ENCODE peak calls at places on chromosomes 5 and 9, in ten cellular contexts. I is H9; B is endothelial cell of umbilical vein; W is A673; V is T-helper 17 cell; M is stomach; D is heart left ventricle; S is body of pancreas; A is CD8-positive, alpha-beta T cell; Q is HAP-1. P is an unnamed sample. For H3K9me3, the result is how much of the 10 kb centered on the place peaks cover.

GRCh38 chr5:41524174-41524573 is 13.8 kb upstream of the PLCXD3 start:
- DNase-seq in W (peak), I (no peak), V (no peak), M (no peak), D (no peak), Q (no peak), S (no peak), A (no peak), B (no peak), P (no peak)

GRCh38 chr9:98064623-98065392 is 8.3 kb downstream of the NANS start:
- DNase-seq in B (no peak), I (no peak), W (no peak), A (no peak), D (no peak), M (no peak), V (no peak), S (no peak), Q (no peak), P (no peak)

GRCh38 chr5:79743846-79744605 is 54.4 kb downstream of the CMYA5 start:
- DNase-seq in W (no peak), I (no peak), B (no peak), D (peak), A (no peak), S (no peak), V (no peak), Q (peak), M (no peak), P (no peak)

GRCh38 chr5:169706758-169707450 is 69.8 kb downstream of the DOCK2 start:
- DNase-seq in B (peak), D (no peak), S (no peak), W (no peak), A (no peak), I (no peak), V (no peak), Q (no peak), M (no peak), P (no peak)

GRCh38 chr5:10760033-10760975 is 730 bp downstream of the DAP start:
- DNase-seq in Q (peak), I (no peak), A (no peak), M (peak), W (peak), V (no peak), S (peak), D (peak), B (peak), P (no peak)

GRCh38 chr9:33452828-33453271 is 5.5 kb upstream of the AQP3 start:
- DNase-seq in I (peak), B (peak), V (peak), S (peak), Q (peak), M (peak), A (peak), D (peak), W (peak), P (peak)

GRCh38 chr9:129109504-129109903 is 1.1 kb downstream of the CRAT start:
- DNase-seq in A (peak), W (peak), B (no peak), M (no peak), V (no peak), Q (no peak), I (peak), D (no peak), S (peak), P (no peak)

GRCh38 chr9:33686942-33687341 is 108.4 kb upstream of the PRSS3 start:
- DNase-seq in W (peak), D (no peak), S (no peak), I (no peak), B (no peak), M (no peak), A (no peak), V (no peak), Q (no peak), P (no peak)

GRCh38 chr9:137757613-137758029 is 120.0 kb upstream of the CACNA1B start:
- DNase-seq in Q (no peak), A (no peak), S (no peak), B (no peak), I (no peak), D (no peak), V (no peak), W (no peak), M (no peak), P (no peak)

GRCh38 chr5:137072376-137073174 is 426.6 kb downstream of the SPOCK1 start:
- DNase-seq in S (no peak), W (peak), I (no peak), V (no peak), A (no peak), D (no peak), M (no peak), B (peak), Q (no peak), P (no peak)

GRCh38 chr5:148794275-148794674 is 32.1 kb upstream of the ADRB2 start:
- DNase-seq in V (no peak), D (no peak), W (no peak), B (no peak), I (no peak), S (no peak), Q (no peak), M (no peak), A (no peak), P (no peak)

GRCh38 chr5:2192496-2192895 is 309.8 kb upstream of the IRX4 start:
- DNase-seq in B (no peak), S (no peak), I (peak), Q (no peak), W (no peak), M (peak), A (peak), V (no peak), D (no peak), P (no peak)

GRCh38 chr5:114305402-114306207 is 56.3 kb upstream of the KCNN2 start:
- DNase-seq in A (no peak), B (peak), S (no peak), V (no peak), D (no peak), I (peak), Q (peak), M (no peak), W (peak), P (peak)

GRCh38 chr5:54637654-54638053 is 120.1 kb downstream of the SNX18 start:
- DNase-seq in Q (no peak), S (no peak), M (peak), A (no peak), V (no peak), W (no peak), I (no peak), B (no peak), D (peak), P (no peak)

GRCh38 chr5:158139161-158139560 is 280.2 kb upstream of the CLINT1 start:
- DNase-seq in S (no peak), A (no peak), I (no peak), V (no peak), Q (no peak), W (no peak), B (no peak), D (no peak), M (no peak), P (no peak)

GRCh38 chr5:142529626-142530278 is 156.1 kb downstream of the FGF1 start:
- DNase-seq in V (no peak), B (peak), I (no peak), Q (no peak), D (no peak), A (no peak), S (no peak), W (no peak), M (no peak), P (no peak)

GRCh38 chr9:99162759-99163364 is 57.9 kb downstream of the TGFBR1 start:
- DNase-seq in D (no peak), A (no peak), V (no peak), M (no peak), B (peak), S (no peak), W (peak), I (no peak), Q (peak), P (no peak)

GRCh38 chr9:109974143-109974917 is 194.3 kb downstream of the PALM2AKAP2 start:
- DNase-seq in W (no peak), V (no peak), Q (no peak), S (no peak), B (no peak), I (no peak), A (no peak), D (peak), M (peak), P (no peak)

GRCh38 chr5:131328536-131329186 is 64.8 kb downstream of the CDC42SE2 start:
- DNase-seq in I (no peak), M (no peak), W (peak), V (no peak), B (peak), Q (no peak), A (no peak), S (no peak), D (no peak), P (no peak)

GRCh38 chr9:107667700-107668099 is 178.1 kb upstream of the KLF4 start:
- DNase-seq in V (no peak), Q (no peak), D (peak), S (no peak), I (no peak), W (no peak), M (no peak), A (no peak), B (peak), P (no peak)

GRCh38 chr5:126268697-126269315 is 154.4 kb upstream of the GRAMD2B start:
- DNase-seq in I (no peak), M (no peak), V (no peak), S (no peak), W (no peak), A (no peak), D (no peak), B (no peak), Q (no peak), P (no peak)

GRCh38 chr9:77816641-77817341 is 168.7 kb upstream of the GNA14 start:
- DNase-seq in Q (no peak), W (no peak), B (peak), M (no peak), I (no peak), A (no peak), S (no peak), D (no peak), V (no peak), P (no peak)

GRCh38 chr5:155092318-155092717 is 78.8 kb downstream of the KIF4B start:
- DNase-seq in D (no peak), A (no peak), B (peak), I (no peak), Q (no peak), M (no peak), S (no peak), W (no peak), V (no peak), P (no peak)

DNA sequence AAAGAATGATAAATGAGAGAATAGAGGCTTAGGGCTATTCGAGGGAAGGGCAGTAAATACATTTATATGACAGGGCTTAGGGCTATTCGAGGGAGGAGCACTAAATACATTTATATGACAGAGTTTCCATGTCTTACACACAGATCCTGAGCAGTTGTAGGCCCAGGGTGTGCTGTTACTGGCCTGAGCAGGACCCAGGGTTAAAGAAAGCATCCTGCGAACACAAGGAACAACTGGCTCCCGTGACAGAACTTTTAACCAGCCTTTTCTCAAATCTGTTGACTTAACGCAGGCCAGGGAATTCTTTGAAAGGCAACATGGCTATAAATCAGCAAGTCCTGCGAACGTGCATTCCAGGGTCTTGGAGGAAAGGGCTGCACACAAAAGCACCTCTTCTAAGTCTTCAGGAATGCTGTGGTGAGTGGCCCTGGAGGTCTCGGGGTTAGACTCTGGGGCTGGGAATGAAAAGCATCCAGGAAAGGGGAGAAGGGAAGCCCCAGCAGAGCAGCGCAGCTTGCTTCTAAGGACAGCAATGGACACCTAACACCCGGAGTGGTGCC is 45.2 kb upstream of the ANKRD55 start:
- DNase-seq in A (no peak), I (no peak), M (no peak), Q (no peak), D (no peak), S (peak), V (no peak), B (peak), W (no peak), P (no peak)
- H3K9me3 ChIP-seq in A (under half), I (under half), M (under half), Q (under half), D (under half), S (under half), V (under half), B (under half), W (under half), P (under half)

DNA sequence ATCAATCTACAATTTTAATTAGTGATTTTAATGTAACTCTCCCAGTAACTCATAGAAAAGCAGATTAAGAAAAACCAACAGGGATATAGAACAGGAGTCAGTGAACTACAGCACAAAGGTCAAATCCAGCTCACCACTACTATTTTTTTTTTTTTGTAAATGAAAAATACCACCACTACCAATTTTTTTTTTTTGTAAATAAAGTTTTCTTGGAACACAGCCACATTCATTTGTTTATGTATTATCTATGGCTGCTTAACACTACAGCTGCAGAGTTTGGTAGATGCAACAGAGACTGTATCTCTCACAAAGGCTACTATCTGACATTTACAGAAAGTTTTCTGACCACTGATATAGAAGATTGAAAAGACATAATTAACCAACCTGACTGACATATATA is 11.7 kb downstream of the ZNF510 start:
- DNase-seq in A (no peak), S (no peak), W (no peak), M (no peak), I (no peak), B (no peak), Q (no peak), D (no peak), V (no peak), P (no peak)
- H3K9me3 ChIP-seq in A (under half), S (under half), W (half or more), M (half or more), I (half or more), B (under half), Q (under half), D (under half), V (half or more), P (under half)

GRCh38 chr5:141250576-141250975 is 5.4 kb downstream of the PCDHB15 start:
- DNase-seq in M (no peak), S (no peak), Q (no peak), W (peak), V (no peak), A (no peak), B (no peak), I (no peak), D (no peak), P (no peak)
- H3K9me3 ChIP-seq in M (half or more), S (under half), Q (under half), W (half or more), V (under half), A (under half), B (under half), I (under half), D (under half), P (under half)

DNA sequence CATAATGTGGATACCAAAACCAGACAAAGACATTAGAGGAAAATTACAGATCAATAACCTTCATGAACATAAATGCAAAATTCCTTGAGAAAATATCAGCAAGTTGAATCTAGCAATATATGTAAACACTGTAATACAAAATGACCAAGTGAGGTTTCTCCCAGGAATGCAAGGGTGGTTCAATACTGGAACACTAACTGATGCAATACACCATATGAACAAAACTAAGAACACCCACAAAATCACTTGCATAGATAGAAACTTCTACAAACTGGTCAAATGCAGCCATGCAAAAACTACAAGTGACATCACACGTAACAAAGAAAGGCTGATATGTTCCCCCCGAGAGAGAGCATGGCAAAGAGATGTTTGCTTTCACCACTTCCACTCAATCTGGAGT is 55.6 kb downstream of the NACC2 start:
- DNase-seq in A (no peak), D (no peak), W (no peak), V (no peak), M (no peak), B (no peak), I (no peak), S (no peak), Q (no peak), P (no peak)
- H3K9me3 ChIP-seq in A (under half), D (under half), W (under half), V (under half), M (under half), B (under half), I (under half), S (under half), Q (under half), P (under half)

DNA sequence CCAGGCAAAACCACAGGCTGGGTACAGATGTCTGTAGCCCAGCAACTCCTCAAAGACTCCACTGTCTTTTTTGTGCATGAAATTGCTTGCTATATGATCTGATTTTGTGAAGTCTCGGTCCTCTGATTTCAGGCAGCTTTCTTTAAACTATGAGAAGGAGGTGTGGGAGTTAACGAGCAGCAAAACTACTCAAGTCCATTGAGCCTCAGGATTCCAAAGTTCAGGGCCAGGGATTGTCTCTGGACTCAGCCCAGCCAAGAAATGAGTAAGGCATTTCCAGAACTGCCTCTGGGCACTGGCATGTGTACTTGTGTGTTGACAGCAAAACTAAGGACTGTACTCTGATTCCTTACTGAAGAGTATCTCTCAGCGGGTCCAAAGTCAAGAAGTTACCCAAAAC is 53.4 kb upstream of the GLIS3 start:
- DNase-seq in A (no peak), Q (no peak), V (no peak), I (no peak), S (no peak), B (no peak), M (no peak), W (no peak), D (no peak), P (no peak)
- H3K9me3 ChIP-seq in A (under half), Q (under half), V (under half), I (under half), S (under half), B (under half), M (under half), W (under half), D (under half), P (under half)

P was measured in iPS DF 6.9.